ENCODE peak calls at places on chromosomes 1 and 21, in six cellular contexts. V, I, T, Y, B and R are unnamed samples.

GRCh38 chr1:26288311-26288941 is 8.5 kb downstream of the SH3BGRL3 start:
- DNase-seq in V (no peak), I (no peak), T (no peak), Y (no peak), B (no peak), R (no peak)

GRCh38 chr1:151990856-151991198 is 2.8 kb downstream of the S100A10 start:
- DNase-seq in V (peak), I (peak), T (no peak), Y (no peak), B (peak), R (no peak)

GRCh38 chr1:105027838-105028471 is 1278.3 kb downstream of the AMY1C start:
- DNase-seq in V (no peak), I (no peak), T (no peak), Y (no peak), B (no peak), R (no peak)

GRCh38 chr1:229022595-229023350 is 248.1 kb upstream of the RAB4A start:
- DNase-seq in V (peak), I (no peak), T (no peak), Y (no peak), B (no peak), R (no peak)

GRCh38 chr1:47643506-47644215 is 205.8 kb downstream of the FOXD2 start:
- DNase-seq in V (no peak), I (no peak), T (no peak), Y (no peak), B (no peak), R (no peak)

GRCh38 chr21:27756191-27756590 is 789.3 kb upstream of the ADAMTS5 start:
- DNase-seq in V (no peak), I (no peak), T (no peak), Y (no peak), B (peak), R (no peak)

GRCh38 chr1:60746278-60746761 is 336.0 kb upstream of the NFIA start:
- DNase-seq in V (no peak), I (no peak), T (peak), Y (no peak), B (no peak), R (no peak)

GRCh38 chr1:26852701-26853100 is 10.2 kb upstream of the SFN start:
- DNase-seq in V (no peak), I (no peak), T (no peak), Y (no peak), B (no peak), R (no peak)

GRCh38 chr1:94551449-94551848 is 9.9 kb upstream of the F3 start:
- DNase-seq in V (no peak), I (no peak), T (no peak), Y (no peak), B (no peak), R (no peak)

GRCh38 chr1:17653728-17654351 is 101.3 kb upstream of the ACTL8 start:
- DNase-seq in V (peak), I (peak), T (peak), Y (no peak), B (peak), R (no peak)

GRCh38 chr1:12415239-12415543 is 185.4 kb downstream of the VPS13D start:
- DNase-seq in V (no peak), I (peak), T (no peak), Y (no peak), B (peak), R (no peak)

GRCh38 chr1:194843077-194843476 is 1656.7 kb upstream of the B3GALT2 start:
- DNase-seq in V (no peak), I (no peak), T (no peak), Y (no peak), B (no peak), R (no peak)

GRCh38 chr1:203692565-203693470 is 66.2 kb downstream of the ATP2B4 start:
- DNase-seq in V (peak), I (peak), T (no peak), Y (peak), B (peak), R (no peak)

GRCh38 chr1:203271018-203271743 is 34.1 kb upstream of the BTG2 start:
- DNase-seq in V (peak), I (peak), T (peak), Y (no peak), B (peak), R (no peak)

GRCh38 chr1:59163268-59164092 is 133.4 kb upstream of the FGGY start:
- DNase-seq in V (peak), I (peak), T (no peak), Y (no peak), B (peak), R (no peak)

GRCh38 chr1:93625582-93626327 is 55.9 kb downstream of the BCAR3 start:
- DNase-seq in V (peak), I (peak), T (peak), Y (no peak), B (peak), R (no peak)

GRCh38 chr1:164631751-164632150 is 72.8 kb downstream of the PBX1 start:
- DNase-seq in V (no peak), I (no peak), T (no peak), Y (no peak), B (no peak), R (no peak)

GRCh38 chr1:1037366-1038327 is 17.7 kb downstream of the AGRN start:
- DNase-seq in V (no peak), I (no peak), T (no peak), Y (no peak), B (no peak), R (no peak)

GRCh38 chr1:32600034-32600433 is 50.3 kb downstream of the ZBTB8OS start:
- DNase-seq in V (no peak), I (no peak), T (peak), Y (no peak), B (no peak), R (no peak)

GRCh38 chr21:28865488-28866186 is 127.0 kb downstream of the LTN1 start:
- DNase-seq in V (no peak), I (no peak), T (no peak), Y (no peak), B (peak), R (no peak)

GRCh38 chr1:173195596-173196088 is 11.5 kb downstream of the TNFSF4 start:
- DNase-seq in V (no peak), I (no peak), T (no peak), Y (no peak), B (no peak), R (no peak)

GRCh38 chr1:202160377-202160940 is at the start of gene PTPN7:
- DNase-seq in V (peak), I (no peak), T (no peak), Y (peak), B (no peak), R (no peak)

GRCh38 chr1:2372551-2373490 is 18.5 kb downstream of the MORN1 start:
- DNase-seq in V (no peak), I (peak), T (no peak), Y (peak), B (no peak), R (peak)

GRCh38 chr1:161046574-161047167 is 894 bp upstream of the USF1 start:
- DNase-seq in V (no peak), I (no peak), T (no peak), Y (no peak), B (no peak), R (no peak)

GRCh38 chr1:55369474-55369873 is 154.3 kb upstream of the USP24 start:
- DNase-seq in V (no peak), I (peak), T (no peak), Y (no peak), B (peak), R (no peak)

GRCh38 chr1:168082008-168082876 is 54.5 kb downstream of the GPR161 start:
- DNase-seq in V (peak), I (peak), T (peak), Y (no peak), B (peak), R (peak)

GRCh38 chr1:109750241-109750882 is 9.5 kb upstream of the GSTM3 start:
- DNase-seq in V (no peak), I (no peak), T (no peak), Y (no peak), B (no peak), R (no peak)

GRCh38 chr1:10598088-10598712 is 123.5 kb downstream of the PEX14 start:
- DNase-seq in V (no peak), I (no peak), T (peak), Y (no peak), B (no peak), R (no peak)

GRCh38 chr1:94281361-94282142 is 44.2 kb upstream of the ARHGAP29 start:
- DNase-seq in V (no peak), I (no peak), T (peak), Y (no peak), B (peak), R (no peak)

GRCh38 chr21:23162213-23162946 is 2164.2 kb downstream of the NCAM2 start:
- DNase-seq in V (no peak), I (no peak), T (no peak), Y (no peak), B (no peak), R (no peak)

GRCh38 chr1:221949996-221950395 is 208.1 kb upstream of the DUSP10 start:
- DNase-seq in V (no peak), I (no peak), T (no peak), Y (no peak), B (no peak), R (no peak)